ENCODE peak calls at places on chromosomes 1 and 21, in six cellular contexts. Y, L, S, N, X and Q are unnamed samples.

GRCh38 chr1:218527737-218528136 is 182.6 kb downstream of the TGFB2 start:
- DNase-seq in Y (no peak), L (no peak), S (peak), N (no peak), X (peak), Q (no peak)

GRCh38 chr1:5425304-5425703 is 566.9 kb downstream of the NPHP4 start:
- DNase-seq in Y (no peak), L (no peak), S (no peak), N (no peak), X (no peak), Q (no peak)

GRCh38 chr1:208158640-208159541 is 85.3 kb downstream of the PLXNA2 start:
- DNase-seq in Y (no peak), L (no peak), S (no peak), N (no peak), X (no peak), Q (no peak)

GRCh38 chr1:198437352-198437751 is 103.1 kb downstream of the ATP6V1G3 start:
- DNase-seq in Y (no peak), L (no peak), S (peak), N (no peak), X (no peak), Q (no peak)

GRCh38 chr1:67142931-67143330 is 8.2 kb upstream of the C1orf141 start:
- DNase-seq in Y (no peak), L (no peak), S (no peak), N (no peak), X (no peak), Q (no peak)

GRCh38 chr1:160284220-160284781 is 632 bp downstream of the PEX19 start:
- DNase-seq in Y (no peak), L (no peak), S (peak), N (no peak), X (peak), Q (peak)

GRCh38 chr1:153932071-153932592 is 9.4 kb upstream of the GATAD2B start:
- DNase-seq in Y (peak), L (no peak), S (no peak), N (no peak), X (no peak), Q (no peak)

GRCh38 chr1:11731719-11732283 is 4.1 kb upstream of the AGTRAP start:
- DNase-seq in Y (peak), L (peak), S (peak), N (peak), X (peak), Q (no peak)

GRCh38 chr21:40143822-40144525 is 276.7 kb downstream of the PCP4 start:
- DNase-seq in Y (no peak), L (peak), S (peak), N (peak), X (peak), Q (peak)

GRCh38 chr1:110880708-110881374 is 7.9 kb downstream of the CD53 start:
- DNase-seq in Y (no peak), L (no peak), S (no peak), N (no peak), X (peak), Q (no peak)

GRCh38 chr1:15386128-15386824 is 23.4 kb upstream of the EFHD2 start:
- DNase-seq in Y (no peak), L (no peak), S (no peak), N (no peak), X (no peak), Q (no peak)

GRCh38 chr1:182702826-182703524 is 18.6 kb upstream of the RGS8 start:
- DNase-seq in Y (no peak), L (no peak), S (no peak), N (no peak), X (no peak), Q (no peak)

GRCh38 chr1:178819123-178819522 is 51.8 kb downstream of the ANGPTL1 start:
- DNase-seq in Y (no peak), L (no peak), S (no peak), N (no peak), X (peak), Q (no peak)

GRCh38 chr1:243798726-243799125 is 51.3 kb downstream of the AKT3 start:
- DNase-seq in Y (no peak), L (no peak), S (peak), N (no peak), X (peak), Q (no peak)

GRCh38 chr1:58441699-58442098 is 104.8 kb downstream of the OMA1 start:
- DNase-seq in Y (no peak), L (no peak), S (no peak), N (no peak), X (no peak), Q (no peak)

GRCh38 chr1:181135462-181135781 is 46.9 kb downstream of the IER5 start:
- DNase-seq in Y (no peak), L (no peak), S (peak), N (no peak), X (peak), Q (peak)

GRCh38 chr1:89198500-89199072 is at the start of gene GBP4:
- DNase-seq in Y (peak), L (peak), S (peak), N (peak), X (peak), Q (peak)

GRCh38 chr1:240946926-240947325 is 335.0 kb upstream of the GREM2 start:
- DNase-seq in Y (no peak), L (peak), S (peak), N (no peak), X (peak), Q (peak)
- TF ChIP-seq CTCF in Y (peak), L (peak), S (peak), N (no peak), X (peak), Q (peak)

DNA sequence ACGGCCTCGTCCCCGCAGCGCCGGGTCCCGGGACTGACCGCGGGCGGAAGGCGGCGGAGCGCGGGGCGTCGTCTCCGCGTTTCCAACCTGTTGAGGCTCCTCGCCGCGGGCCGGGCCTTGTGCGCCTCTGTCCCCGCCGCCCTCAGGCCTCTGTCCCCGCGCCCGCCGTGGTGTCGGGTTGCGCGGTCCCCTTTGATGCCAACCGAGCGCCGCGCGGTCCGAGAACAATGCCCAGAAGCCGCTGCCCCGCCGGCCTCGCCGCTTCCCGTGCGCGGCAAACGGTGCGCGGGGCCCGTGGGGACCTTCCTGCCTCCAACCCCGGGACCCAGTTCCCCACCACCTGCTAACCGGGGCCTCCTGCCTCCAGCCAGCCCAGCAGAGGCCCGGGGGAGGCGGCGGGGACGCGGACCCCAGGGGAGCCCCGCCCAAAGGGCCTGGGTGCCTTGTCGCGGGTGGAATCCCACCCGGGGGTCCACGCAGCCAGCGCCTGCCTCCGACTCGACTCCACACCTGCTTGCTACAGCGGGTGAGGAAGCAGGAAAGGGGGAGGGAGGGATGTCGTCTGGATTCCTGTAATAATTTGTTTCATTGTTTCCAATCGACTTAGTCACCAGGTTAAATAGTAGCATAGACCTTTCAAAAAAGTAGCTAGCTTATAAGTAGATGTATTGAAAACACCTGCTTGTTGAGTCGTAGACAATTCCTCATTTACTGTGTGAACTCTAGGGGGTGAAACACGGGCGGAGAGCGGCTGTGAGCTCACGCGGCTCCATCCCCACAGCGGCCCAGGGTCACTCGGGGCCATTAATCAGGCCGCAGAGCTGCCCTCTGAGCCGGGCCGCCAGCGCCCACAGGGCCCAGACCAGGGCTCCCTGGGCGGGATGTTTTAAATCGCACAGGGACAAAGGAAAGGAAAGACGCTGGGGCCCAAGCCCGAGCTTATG is 1.1 kb downstream of the COL18A1 start:
- DNase-seq in Y (no peak), L (no peak), S (peak), N (peak), X (peak), Q (no peak)
- TF ChIP-seq CTCF in Y (no peak), L (no peak), S (no peak), N (no peak), X (no peak), Q (no peak)

GRCh38 chr1:22141493-22141892 is 1.4 kb downstream of the WNT4 start:
- DNase-seq in Y (no peak), L (no peak), S (no peak), N (no peak), X (no peak), Q (no peak)

GRCh38 chr1:22141948-22142314 is 966 bp downstream of the WNT4 start:
- DNase-seq in Y (no peak), L (no peak), S (no peak), N (no peak), X (peak), Q (no peak)

GRCh38 chr1:22143065-22143514 is at the start of gene WNT4:
- DNase-seq in Y (peak), L (no peak), S (no peak), N (peak), X (peak), Q (peak)

GRCh38 chr1:22143586-22144033 is 713 bp upstream of the WNT4 start:
- DNase-seq in Y (no peak), L (no peak), S (no peak), N (no peak), X (peak), Q (no peak)

DNA sequence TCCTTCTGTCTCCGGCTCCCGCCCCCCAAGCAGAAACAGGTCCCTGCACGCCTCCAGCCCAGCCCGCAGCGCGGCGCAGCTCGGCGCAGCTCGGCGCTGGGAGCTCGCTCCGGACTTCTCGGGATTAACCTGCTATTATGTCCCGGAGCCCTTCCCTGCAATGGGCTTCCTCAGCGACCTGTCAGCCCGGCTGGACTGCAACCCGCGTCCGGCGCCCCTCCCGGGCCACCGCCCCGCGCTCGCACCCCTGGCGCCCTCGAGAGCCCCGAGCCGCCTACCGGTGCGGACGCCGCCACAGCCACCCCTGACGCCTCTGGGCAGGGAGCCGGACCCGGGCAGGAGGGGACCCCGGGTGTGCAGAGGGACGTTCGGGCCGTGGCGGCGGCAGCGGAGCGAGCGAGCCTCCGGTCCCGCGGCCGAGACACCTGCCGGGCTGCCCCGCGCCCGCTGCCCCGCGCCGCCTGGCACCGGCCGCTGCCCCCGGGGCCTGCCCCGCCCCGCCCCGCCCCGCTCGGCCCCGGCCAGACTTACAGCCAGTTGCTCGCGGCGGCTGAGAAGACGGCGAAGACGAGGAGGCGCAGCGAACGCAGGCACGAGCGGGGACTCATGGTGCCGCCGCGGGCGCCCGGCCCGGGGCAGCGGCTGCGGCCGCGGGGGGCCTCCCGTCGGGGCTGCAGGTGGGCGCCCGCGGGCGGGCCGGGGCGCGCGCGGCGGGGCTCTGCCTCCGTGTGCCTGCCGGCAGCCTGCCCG is 407 bp downstream of the WNT4 start:
- DNase-seq in Y (no peak), L (no peak), S (peak), N (peak), X (peak), Q (peak)
- TF ChIP-seq CTCF in Y (no peak), L (no peak), S (no peak), N (peak), X (no peak), Q (no peak)

GRCh38 chr1:80384037-80384830 is 1377.7 kb upstream of the ADGRL4 start:
- DNase-seq in Y (no peak), L (no peak), S (peak), N (no peak), X (no peak), Q (no peak)
- TF ChIP-seq CTCF in Y (no peak), L (no peak), S (no peak), N (no peak), X (no peak), Q (no peak)

DNA sequence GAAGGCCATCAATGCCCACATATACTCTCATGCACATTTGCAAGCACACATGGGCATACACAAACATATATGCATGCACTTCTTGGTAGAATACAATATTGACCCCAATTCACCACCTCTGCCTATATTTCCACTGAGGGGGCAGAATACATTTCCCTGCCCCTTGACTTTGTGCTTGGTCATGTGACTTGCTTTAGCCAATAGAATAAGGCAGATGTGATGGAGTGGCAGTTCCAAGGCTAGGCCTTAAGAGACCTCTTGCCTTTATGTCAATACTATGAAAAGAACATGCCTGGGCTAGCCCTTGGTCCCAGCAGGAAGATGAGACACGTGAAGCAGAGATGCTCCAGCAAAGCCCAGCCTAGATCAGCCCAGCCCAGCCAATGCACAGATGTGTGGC is 66.0 kb upstream of the GRIK3 start:
- DNase-seq in Y (no peak), L (no peak), S (no peak), N (no peak), X (no peak), Q (no peak)
- TF ChIP-seq CTCF in Y (no peak), L (no peak), S (no peak), N (no peak), X (no peak), Q (no peak)

GRCh38 chr1:41919131-41919530 is 409 bp upstream of the HIVEP3 start:
- DNase-seq in Y (no peak), L (no peak), S (no peak), N (no peak), X (no peak), Q (no peak)

GRCh38 chr1:41917051-41917530 is 1.6 kb downstream of the HIVEP3 start:
- DNase-seq in Y (no peak), L (no peak), S (no peak), N (no peak), X (no peak), Q (no peak)

GRCh38 chr1:41917835-41918449 is 780 bp downstream of the HIVEP3 start:
- DNase-seq in Y (peak), L (no peak), S (no peak), N (peak), X (peak), Q (peak)

GRCh38 chr1:41919764-41920397 is 1.2 kb upstream of the HIVEP3 start:
- DNase-seq in Y (no peak), L (no peak), S (peak), N (peak), X (no peak), Q (peak)

GRCh38 chr1:41918450-41919043 is at the start of gene HIVEP3:
- DNase-seq in Y (no peak), L (no peak), S (peak), N (no peak), X (peak), Q (no peak)
- TF ChIP-seq CTCF in Y (peak), L (no peak), S (peak), N (peak), X (peak), Q (no peak)

GRCh38 chr1:156747737-156748669 is 3.5 kb downstream of the HDGF start:
- DNase-seq in Y (no peak), L (no peak), S (peak), N (no peak), X (no peak), Q (no peak)

GRCh38 chr1:156746381-156746715 is 5.1 kb downstream of the HDGF start:
- DNase-seq in Y (no peak), L (no peak), S (no peak), N (no peak), X (no peak), Q (no peak)

GRCh38 chr1:156744786-156745419 is 4.0 kb upstream of the MRPL24 start:
- DNase-seq in Y (no peak), L (no peak), S (no peak), N (no peak), X (no peak), Q (no peak)

GRCh38 chr1:156748670-156749428 is 2.6 kb downstream of the HDGF start:
- DNase-seq in Y (peak), L (peak), S (peak), N (peak), X (peak), Q (no peak)

DNA sequence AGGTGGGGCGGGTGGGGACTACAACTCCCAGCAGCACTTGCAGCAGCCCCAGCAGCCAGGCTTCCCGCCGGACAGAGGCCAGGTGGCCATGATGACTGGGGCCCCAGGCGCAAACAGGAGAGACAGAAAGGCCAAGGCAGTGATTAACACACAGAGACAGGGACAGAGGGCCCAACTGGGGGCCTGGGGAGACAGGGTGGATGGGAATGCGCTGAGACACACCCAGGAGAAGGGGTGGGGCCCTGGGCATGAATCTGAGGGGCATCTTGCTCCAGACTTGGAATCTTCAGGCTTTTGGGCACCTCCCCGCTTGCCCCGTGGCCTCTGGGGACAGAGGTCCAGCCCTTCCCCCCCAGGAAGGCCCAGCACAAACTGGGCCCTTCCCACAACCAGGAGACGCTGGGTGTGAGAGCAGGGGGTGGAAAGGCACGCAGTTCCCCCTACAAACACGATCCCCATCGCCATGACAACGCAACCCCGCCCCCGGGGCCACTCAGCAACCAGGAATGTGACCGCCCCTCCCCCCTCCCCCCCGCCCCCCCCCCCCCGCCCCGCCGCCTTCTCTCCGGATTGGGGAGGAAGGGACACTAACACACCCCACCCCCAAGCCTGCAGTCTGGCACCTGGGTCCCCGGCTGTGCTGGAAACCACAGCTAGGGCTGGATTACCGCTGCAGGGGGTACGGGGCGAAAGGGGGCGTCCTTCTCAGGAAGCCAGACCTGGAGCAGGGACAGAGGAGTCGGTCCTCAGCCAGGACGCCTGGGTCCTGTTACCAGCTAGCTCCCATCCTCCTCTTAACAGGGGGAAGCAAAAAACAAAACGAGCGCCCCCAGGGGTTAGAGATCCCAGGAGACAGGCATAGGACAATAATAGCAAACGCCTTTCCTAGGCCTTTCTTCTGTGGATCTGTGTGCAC is 4.5 kb downstream of the HDGF start:
- DNase-seq in Y (peak), L (peak), S (peak), N (peak), X (peak), Q (peak)
- TF ChIP-seq CTCF in Y (peak), L (no peak), S (no peak), N (no peak), X (peak), Q (no peak)

DNA sequence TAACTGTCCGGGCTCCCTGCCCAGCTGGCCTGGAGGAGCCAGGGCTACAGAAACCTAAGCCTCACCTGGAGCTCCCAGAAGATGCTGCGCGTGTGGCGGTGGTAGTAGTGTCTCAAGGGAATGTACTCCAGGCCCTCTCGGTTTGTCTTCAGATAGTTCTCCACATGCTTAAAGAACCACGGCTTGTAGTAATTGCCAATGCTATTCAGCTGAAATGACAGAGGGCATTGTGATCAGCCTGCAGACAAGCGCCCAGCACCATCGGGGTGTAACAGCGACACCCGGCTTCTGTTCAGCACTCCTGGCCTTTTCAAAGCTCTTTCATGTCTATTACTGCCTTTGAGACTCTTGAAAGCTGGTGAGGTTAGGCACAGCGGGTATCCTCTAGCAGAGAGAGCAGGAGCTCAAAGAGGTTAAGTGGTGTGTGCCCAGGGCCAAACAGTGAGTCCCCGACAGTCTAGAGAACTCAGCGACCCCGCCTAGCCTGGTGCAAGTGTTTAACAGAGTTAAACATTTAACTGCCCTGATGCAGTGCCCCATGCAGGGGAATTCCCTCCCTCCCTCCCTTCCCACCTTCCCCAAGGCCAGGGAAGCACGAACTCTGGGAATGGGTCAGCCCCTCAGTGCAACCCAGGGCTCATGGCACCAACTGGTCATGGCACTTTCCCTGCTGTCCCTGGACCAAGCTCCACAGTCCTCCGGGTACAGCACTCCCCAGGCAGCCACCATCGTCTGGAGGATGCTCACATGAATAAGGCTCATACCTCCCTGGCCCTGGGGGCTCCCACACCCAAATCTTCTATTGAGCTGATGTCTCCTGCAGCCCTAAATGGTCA is 21.5 kb downstream of the DHCR24 start:
- DNase-seq in Y (peak), L (no peak), S (no peak), N (no peak), X (no peak), Q (no peak)
- TF ChIP-seq CTCF in Y (no peak), L (no peak), S (no peak), N (no peak), X (no peak), Q (no peak)